ENCODE peak calls at places on chromosomes 12 and 14, in six cellular contexts. G is heart left ventricle; N is IMR-90; J is right atrium auricular region; Z is CD4-positive, alpha-beta T cell; H is H9. F is an unnamed sample. For H3K9me3, the result is how much of the 10 kb centered on the place peaks cover.

GRCh38 chr12:91361864-91362263 is 179.2 kb upstream of the DCN start:
- DNase-seq in J (no peak), Z (no peak), N (peak), G (no peak), H (no peak), F (no peak)

GRCh38 chr12:113130457-113131135 is 5.0 kb downstream of the RASAL1 start:
- DNase-seq in G (no peak), Z (no peak), J (no peak), H (peak), N (no peak), F (no peak)

GRCh38 chr14:75279153-75279738 is 618 bp downstream of the FOS start:
- DNase-seq in H (no peak), N (peak), G (peak), Z (peak), J (peak), F (peak)

GRCh38 chr12:5335059-5335458 is 96.8 kb upstream of the NTF3 start:
- DNase-seq in H (no peak), Z (no peak), G (no peak), N (peak), J (no peak), F (no peak)

GRCh38 chr12:131755305-131756113 is 44.6 kb downstream of the SFSWAP start:
- DNase-seq in J (no peak), H (peak), N (peak), G (no peak), Z (peak), F (no peak)

GRCh38 chr12:56591961-56592360 is 38.2 kb downstream of the BAZ2A start:
- DNase-seq in H (no peak), Z (no peak), J (no peak), G (no peak), N (peak), F (no peak)

GRCh38 chr12:124837958-124838803 is 25.5 kb downstream of the SCARB1 start:
- DNase-seq in G (peak), Z (no peak), J (peak), H (no peak), N (peak), F (peak)

GRCh38 chr12:116125981-116126566 is 151.4 kb downstream of the MED13L start:
- DNase-seq in H (no peak), G (no peak), N (no peak), Z (no peak), J (no peak), F (no peak)

GRCh38 chr12:24778486-24779304 is 170.2 kb downstream of the BCAT1 start:
- DNase-seq in G (no peak), H (no peak), Z (no peak), J (no peak), N (peak), F (no peak)

GRCh38 chr14:72594099-72594901 is 299.6 kb downstream of the DPF3 start:
- DNase-seq in H (no peak), N (no peak), J (no peak), G (no peak), Z (no peak), F (no peak)

GRCh38 chr14:23093526-23093925 is 1.4 kb downstream of the ACIN1 start:
- DNase-seq in Z (no peak), H (no peak), N (no peak), G (no peak), J (no peak), F (no peak)

GRCh38 chr12:94954029-94954685 is 49.3 kb downstream of the NDUFA12 start:
- DNase-seq in Z (no peak), H (no peak), G (peak), N (peak), J (no peak), F (no peak)

GRCh38 chr14:77531071-77531470 is 32.5 kb upstream of the ISM2 start:
- DNase-seq in Z (no peak), J (no peak), G (no peak), N (no peak), H (no peak), F (no peak)

GRCh38 chr14:103207038-103207403 is 83.8 kb downstream of the TNFAIP2 start:
- DNase-seq in N (no peak), H (peak), J (peak), Z (no peak), G (peak), F (peak)

GRCh38 chr12:50659690-50660424 is 104.0 kb upstream of the ATF1 start:
- DNase-seq in G (no peak), N (no peak), H (no peak), J (no peak), Z (no peak), F (no peak)

GRCh38 chr14:93543766-93544165 is 113.0 kb downstream of the UNC79 start:
- DNase-seq in N (peak), Z (no peak), J (no peak), H (no peak), G (no peak), F (no peak)

GRCh38 chr12:44287545-44287944 is 451.7 kb downstream of the TMEM117 start:
- DNase-seq in J (no peak), N (peak), G (no peak), H (no peak), Z (no peak), F (no peak)

GRCh38 chr12:92330654-92331053 is 185.0 kb upstream of the BTG1 start:
- DNase-seq in H (no peak), Z (no peak), N (no peak), G (no peak), J (no peak), F (no peak)

GRCh38 chr14:32087907-32088306 is 10.8 kb downstream of the ARHGAP5 start:
- DNase-seq in J (no peak), G (no peak), N (no peak), Z (no peak), H (no peak), F (no peak)

GRCh38 chr12:71556881-71557280 is 106.8 kb downstream of the ZFC3H1 start:
- DNase-seq in H (peak), N (peak), Z (no peak), J (no peak), G (no peak), F (no peak)

GRCh38 chr12:9776795-9777194 is 16.1 kb upstream of the CD69 start:
- DNase-seq in N (no peak), H (no peak), Z (peak), J (no peak), G (no peak), F (no peak)

GRCh38 chr12:39780527-39781446 is 161.2 kb upstream of the ABCD2 start:
- DNase-seq in G (no peak), J (no peak), Z (no peak), N (no peak), H (no peak), F (peak)

GRCh38 chr14:61866932-61867920 is 105.0 kb downstream of the SNAPC1 start:
- DNase-seq in G (no peak), H (no peak), Z (no peak), N (peak), J (no peak), F (no peak)

DNA sequence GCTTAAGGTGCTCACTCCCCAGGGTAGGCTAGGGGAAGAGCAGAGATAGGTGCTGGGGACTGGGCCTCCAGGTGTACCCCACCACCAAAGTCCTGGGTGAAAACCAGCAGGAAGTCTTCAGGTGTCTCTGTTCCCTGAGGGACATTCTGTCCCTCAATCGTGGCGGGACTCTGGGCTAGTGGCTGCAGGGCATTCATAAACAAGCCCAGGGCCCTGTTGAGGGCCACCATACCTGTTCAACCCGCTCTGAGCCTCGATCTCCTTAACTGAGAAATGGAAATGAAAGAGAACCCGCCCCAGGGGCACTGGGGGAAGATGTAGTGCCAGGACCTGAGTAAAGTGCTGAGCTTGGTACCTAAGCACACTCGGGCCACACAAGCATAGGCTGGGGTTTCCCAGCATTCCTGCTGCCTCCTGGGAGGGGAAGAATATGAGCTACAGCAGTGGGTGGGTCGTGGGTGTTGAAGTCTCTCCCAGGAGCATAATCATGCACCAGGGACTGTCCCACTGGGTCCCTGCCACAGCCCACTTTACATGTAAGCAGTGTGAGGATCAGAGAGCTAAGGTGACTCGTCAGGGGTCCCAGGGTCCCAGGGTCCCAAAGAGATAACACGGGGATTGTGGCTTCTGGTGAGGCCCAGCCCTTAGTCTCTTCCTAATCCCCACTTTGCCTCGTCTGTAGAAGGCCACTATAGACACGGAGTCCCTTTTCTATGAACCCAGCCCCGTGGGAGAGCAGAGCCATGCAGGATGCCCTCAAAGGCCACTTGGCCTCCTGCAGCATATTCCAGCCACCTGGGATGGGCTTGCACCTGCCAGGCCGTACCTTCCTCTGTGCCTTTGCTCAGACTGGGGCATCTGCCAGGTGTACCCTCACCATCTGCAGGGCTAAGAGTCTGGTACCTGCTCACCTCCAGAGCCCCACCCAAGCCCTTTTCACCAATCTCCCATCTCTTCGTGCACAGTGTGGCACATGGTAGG is 14.4 kb downstream of the FAM222A start:
- DNase-seq in H (peak), G (peak), J (no peak), N (no peak), Z (no peak), F (peak)
- H3K27ac ChIP-seq in H (no peak), G (no peak), J (no peak), N (no peak), Z (no peak), F (no peak)

GRCh38 chr12:96063046-96063445 is 27.7 kb upstream of the LTA4H start:
- DNase-seq in J (no peak), Z (no peak), H (no peak), N (peak), G (no peak), F (no peak)
- TF ChIP-seq CTCF in J (no peak), Z (peak), H (no peak), N (no peak), G (no peak), F (no peak)

DNA sequence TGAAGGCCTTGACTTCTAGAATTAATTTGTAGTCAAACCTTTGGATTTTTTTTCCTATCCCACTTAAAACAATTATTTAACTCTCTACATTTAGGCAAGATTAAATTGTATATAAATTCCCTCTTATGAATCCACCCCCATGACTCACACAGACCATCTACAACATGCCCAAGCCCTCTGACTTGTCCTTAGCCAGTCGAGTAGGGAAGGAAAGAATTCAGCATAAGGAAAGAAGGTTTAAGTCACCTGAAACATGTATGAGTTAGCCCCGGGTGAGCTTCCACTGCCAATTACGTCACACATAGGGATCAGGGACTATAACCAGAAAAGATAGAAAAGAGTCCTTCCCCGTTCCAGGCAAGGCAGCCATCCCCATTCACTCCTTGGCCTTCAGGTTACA is 14.9 kb upstream of the RESF1 start:
- DNase-seq in H (no peak), Z (no peak), G (no peak), N (peak), J (no peak), F (no peak)
- H3K9me3 ChIP-seq in H (under half), Z (under half), G (under half), N (under half), J (under half), F (under half)

DNA sequence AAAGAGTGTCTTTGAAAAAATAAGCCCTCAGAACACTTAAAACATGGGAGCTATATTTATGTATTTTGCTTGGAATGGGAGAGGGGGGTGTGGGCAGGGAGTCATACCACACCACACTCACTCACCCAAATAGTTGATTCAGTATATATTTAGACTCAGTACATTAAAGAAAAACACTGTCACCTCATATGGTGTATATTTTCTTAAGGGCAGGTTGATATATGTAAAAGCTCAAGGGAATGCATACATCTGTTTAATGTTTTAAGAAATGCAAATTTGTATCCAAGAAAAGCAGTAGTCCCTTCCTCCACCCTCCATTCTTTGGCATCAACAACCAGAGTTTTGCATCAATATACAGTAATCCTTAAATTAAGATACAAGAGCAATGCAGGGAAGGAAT is 1.4 kb downstream of the NFYB start:
- DNase-seq in Z (no peak), N (peak), J (no peak), G (no peak), H (no peak), F (no peak)
- H3K27ac ChIP-seq in Z (no peak), N (peak), J (peak), G (no peak), H (no peak), F (peak)

GRCh38 chr14:67704484-67705089 is 2.9 kb downstream of the RDH12 start:
- DNase-seq in N (peak), H (no peak), Z (no peak), J (no peak), G (no peak), F (no peak)
- TF ChIP-seq CTCF in N (peak), H (peak), Z (peak), J (peak), G (peak), F (peak)